ENCODE peak calls at places on chromosomes 12 and 14, in ten cellular contexts. One of them, this sample, is unnamed.

GRCh38 chr14:88995437-88996198 is 171.2 kb downstream of the TTC8 start:
- DNase-seq in CD8-positive, alpha-beta T cell: no peak
- DNase-seq in lung: peak; percentile 46
- DNase-seq in fibroblast of mammary gland: peak; percentile 92
- DNase-seq in AG04450: peak; percentile 85
- DNase-seq in adrenal gland: peak; percentile 61
- DNase-seq in endodermal cell: no peak
- DNase-seq in upper lobe of right lung: no peak
- DNase-seq in fibroblast of pulmonary artery: peak; percentile 66
- DNase-seq in A549: peak; percentile 83
- DNase-seq in this sample: no peak

GRCh38 chr14:101929096-101929495 is 35.3 kb upstream of the DYNC1H1 start:
- DNase-seq in fibroblast of mammary gland: no peak
- DNase-seq in upper lobe of right lung: no peak
- DNase-seq in endodermal cell: no peak
- DNase-seq in AG04450: no peak
- DNase-seq in CD8-positive, alpha-beta T cell: no peak
- DNase-seq in lung: no peak
- DNase-seq in adrenal gland: no peak
- DNase-seq in fibroblast of pulmonary artery: no peak
- DNase-seq in A549: no peak
- DNase-seq in this sample: no peak

GRCh38 chr14:70254476-70254961 is 65.8 kb upstream of the SLC8A3 start:
- DNase-seq in CD8-positive, alpha-beta T cell: no peak
- DNase-seq in adrenal gland: peak; percentile 34
- DNase-seq in fibroblast of mammary gland: peak; percentile 8
- DNase-seq in A549: peak; percentile 56
- DNase-seq in endodermal cell: peak; percentile 83
- DNase-seq in AG04450: no peak
- DNase-seq in lung: peak; percentile 38
- DNase-seq in upper lobe of right lung: peak; percentile 78
- DNase-seq in fibroblast of pulmonary artery: peak; percentile 29
- DNase-seq in this sample: no peak

GRCh38 chr14:101248840-101249675 is 312.2 kb upstream of the DIO3 start:
- DNase-seq in adrenal gland: no peak
- DNase-seq in upper lobe of right lung: no peak
- DNase-seq in endodermal cell: peak; percentile 12
- DNase-seq in CD8-positive, alpha-beta T cell: no peak
- DNase-seq in fibroblast of mammary gland: no peak
- DNase-seq in fibroblast of pulmonary artery: no peak
- DNase-seq in A549: no peak
- DNase-seq in lung: peak; percentile 17
- DNase-seq in AG04450: no peak
- DNase-seq in this sample: no peak

GRCh38 chr14:94924189-94924588 is 154.3 kb upstream of the GSC start:
- DNase-seq in adrenal gland: no peak
- DNase-seq in AG04450: no peak
- DNase-seq in endodermal cell: peak; percentile 60
- DNase-seq in fibroblast of pulmonary artery: no peak
- DNase-seq in CD8-positive, alpha-beta T cell: no peak
- DNase-seq in A549: no peak
- DNase-seq in fibroblast of mammary gland: no peak
- DNase-seq in upper lobe of right lung: no peak
- DNase-seq in lung: no peak
- DNase-seq in this sample: no peak

GRCh38 chr12:93019240-93019910 is 90.3 kb upstream of the EEA1 start:
- DNase-seq in upper lobe of right lung: no peak
- DNase-seq in A549: no peak
- DNase-seq in CD8-positive, alpha-beta T cell: no peak
- DNase-seq in AG04450: no peak
- DNase-seq in fibroblast of mammary gland: no peak
- DNase-seq in endodermal cell: no peak
- DNase-seq in adrenal gland: no peak
- DNase-seq in fibroblast of pulmonary artery: no peak
- DNase-seq in lung: no peak
- DNase-seq in this sample: no peak

GRCh38 chr12:243381-243780 is 19.3 kb downstream of the SLC6A13 start:
- DNase-seq in AG04450: no peak
- DNase-seq in adrenal gland: no peak
- DNase-seq in fibroblast of mammary gland: no peak
- DNase-seq in CD8-positive, alpha-beta T cell: no peak
- DNase-seq in fibroblast of pulmonary artery: no peak
- DNase-seq in upper lobe of right lung: no peak
- DNase-seq in lung: no peak
- DNase-seq in A549: no peak
- DNase-seq in endodermal cell: no peak
- DNase-seq in this sample: no peak

GRCh38 chr14:104865631-104866441 is 768 bp downstream of the CEP170B start:
- DNase-seq in A549: peak; percentile 58
- DNase-seq in fibroblast of pulmonary artery: peak; percentile 64
- DNase-seq in upper lobe of right lung: peak; percentile 87
- DNase-seq in fibroblast of mammary gland: peak; percentile 70
- DNase-seq in endodermal cell: peak; percentile 89
- DNase-seq in AG04450: peak; percentile 13
- DNase-seq in adrenal gland: peak; percentile 65
- DNase-seq in lung: peak; percentile 68
- DNase-seq in CD8-positive, alpha-beta T cell: no peak
- DNase-seq in this sample: peak; percentile 64

GRCh38 chr14:36524220-36524837 is 4.3 kb upstream of the NKX2-1 start:
- DNase-seq in adrenal gland: no peak
- DNase-seq in fibroblast of pulmonary artery: no peak
- DNase-seq in CD8-positive, alpha-beta T cell: no peak
- DNase-seq in upper lobe of right lung: peak; percentile 70
- DNase-seq in A549: no peak
- DNase-seq in endodermal cell: peak; percentile 79
- DNase-seq in fibroblast of mammary gland: no peak
- DNase-seq in AG04450: no peak
- DNase-seq in lung: no peak
- DNase-seq in this sample: no peak

GRCh38 chr12:88299567-88300101 is 157.5 kb downstream of the TMTC3 start:
- DNase-seq in A549: peak; percentile 96
- DNase-seq in lung: no peak
- DNase-seq in AG04450: peak; percentile 78
- DNase-seq in CD8-positive, alpha-beta T cell: no peak
- DNase-seq in fibroblast of pulmonary artery: peak; percentile 92
- DNase-seq in endodermal cell: no peak
- DNase-seq in adrenal gland: no peak
- DNase-seq in fibroblast of mammary gland: peak; percentile 99
- DNase-seq in upper lobe of right lung: no peak
- DNase-seq in this sample: no peak

GRCh38 chr14:105299654-105300541 is 903 bp downstream of the BRF1 start:
- DNase-seq in upper lobe of right lung: no peak
- DNase-seq in A549: no peak
- DNase-seq in fibroblast of mammary gland: no peak
- DNase-seq in endodermal cell: no peak
- DNase-seq in lung: no peak
- DNase-seq in CD8-positive, alpha-beta T cell: peak; percentile 22
- DNase-seq in adrenal gland: peak; percentile 40
- DNase-seq in fibroblast of pulmonary artery: no peak
- DNase-seq in AG04450: no peak
- DNase-seq in this sample: peak; percentile 44

GRCh38 chr14:32349322-32349721 is 20.2 kb downstream of the AKAP6 start:
- DNase-seq in fibroblast of pulmonary artery: no peak
- DNase-seq in upper lobe of right lung: no peak
- DNase-seq in fibroblast of mammary gland: no peak
- DNase-seq in adrenal gland: no peak
- DNase-seq in AG04450: no peak
- DNase-seq in A549: no peak
- DNase-seq in CD8-positive, alpha-beta T cell: no peak
- DNase-seq in endodermal cell: no peak
- DNase-seq in lung: no peak
- DNase-seq in this sample: no peak

GRCh38 chr14:59464651-59465569 is at the start of gene GPR135:
- DNase-seq in CD8-positive, alpha-beta T cell: peak; percentile 60
- DNase-seq in A549: no peak
- DNase-seq in endodermal cell: peak; percentile 91
- DNase-seq in AG04450: no peak
- DNase-seq in lung: peak; percentile 57
- DNase-seq in fibroblast of mammary gland: peak; percentile 32
- DNase-seq in adrenal gland: peak; percentile 68
- DNase-seq in fibroblast of pulmonary artery: peak; percentile 51
- DNase-seq in upper lobe of right lung: peak; percentile 83
- DNase-seq in this sample: peak; percentile 75

GRCh38 chr12:4137441-4137840 is 136.1 kb upstream of the CCND2 start:
- DNase-seq in adrenal gland: no peak
- DNase-seq in upper lobe of right lung: no peak
- DNase-seq in fibroblast of pulmonary artery: no peak
- DNase-seq in fibroblast of mammary gland: no peak
- DNase-seq in CD8-positive, alpha-beta T cell: no peak
- DNase-seq in AG04450: no peak
- DNase-seq in A549: no peak
- DNase-seq in lung: no peak
- DNase-seq in endodermal cell: no peak
- DNase-seq in this sample: no peak

GRCh38 chr12:127411981-127412380 is 855.0 kb upstream of the TMEM132C start:
- DNase-seq in CD8-positive, alpha-beta T cell: no peak
- DNase-seq in lung: no peak
- DNase-seq in A549: peak; percentile 5
- DNase-seq in endodermal cell: no peak
- DNase-seq in fibroblast of pulmonary artery: no peak
- DNase-seq in fibroblast of mammary gland: no peak
- DNase-seq in upper lobe of right lung: no peak
- DNase-seq in adrenal gland: no peak
- DNase-seq in AG04450: no peak
- DNase-seq in this sample: no peak

GRCh38 chr12:127416796-127417195 is 850.2 kb upstream of the TMEM132C start:
- DNase-seq in upper lobe of right lung: no peak
- DNase-seq in fibroblast of pulmonary artery: no peak
- DNase-seq in adrenal gland: no peak
- DNase-seq in AG04450: no peak
- DNase-seq in endodermal cell: no peak
- DNase-seq in A549: no peak
- DNase-seq in lung: no peak
- DNase-seq in fibroblast of mammary gland: peak; percentile 46
- DNase-seq in CD8-positive, alpha-beta T cell: no peak
- DNase-seq in this sample: no peak

GRCh38 chr12:127411141-127411915 is 855.6 kb upstream of the TMEM132C start:
- DNase-seq in upper lobe of right lung: no peak
- DNase-seq in fibroblast of mammary gland: no peak
- DNase-seq in fibroblast of pulmonary artery: no peak
- DNase-seq in A549: no peak
- DNase-seq in CD8-positive, alpha-beta T cell: no peak
- DNase-seq in lung: no peak
- DNase-seq in adrenal gland: no peak
- DNase-seq in AG04450: no peak
- DNase-seq in endodermal cell: no peak
- DNase-seq in this sample: no peak

GRCh38 chr12:127414186-127414585 is 852.8 kb upstream of the TMEM132C start:
- DNase-seq in endodermal cell: no peak
- DNase-seq in CD8-positive, alpha-beta T cell: no peak
- DNase-seq in lung: no peak
- DNase-seq in fibroblast of pulmonary artery: no peak
- DNase-seq in fibroblast of mammary gland: no peak
- DNase-seq in upper lobe of right lung: no peak
- DNase-seq in AG04450: no peak
- DNase-seq in A549: no peak
- DNase-seq in adrenal gland: no peak
- DNase-seq in this sample: no peak
- TF ChIP-seq CTCF in endodermal cell: no peak
- TF ChIP-seq CTCF in CD8-positive, alpha-beta T cell: no peak
- TF ChIP-seq CTCF in lung: no peak
- TF ChIP-seq CTCF in fibroblast of pulmonary artery: no peak
- TF ChIP-seq CTCF in fibroblast of mammary gland: no peak
- TF ChIP-seq CTCF in upper lobe of right lung: no peak
- TF ChIP-seq CTCF in AG04450: no peak
- TF ChIP-seq CTCF in A549: no peak
- TF ChIP-seq CTCF in adrenal gland: no peak
- TF ChIP-seq CTCF in this sample: no peak

GRCh38 chr14:93136009-93136408 is 20.3 kb upstream of the ITPK1 start:
- DNase-seq in adrenal gland: no peak
- DNase-seq in fibroblast of pulmonary artery: no peak
- DNase-seq in lung: no peak
- DNase-seq in endodermal cell: no peak
- DNase-seq in fibroblast of mammary gland: no peak
- DNase-seq in CD8-positive, alpha-beta T cell: no peak
- DNase-seq in AG04450: no peak
- DNase-seq in A549: no peak
- DNase-seq in upper lobe of right lung: no peak
- DNase-seq in this sample: no peak

GRCh38 chr14:93142854-93143652 is 27.3 kb upstream of the ITPK1 start:
- DNase-seq in AG04450: no peak
- DNase-seq in fibroblast of pulmonary artery: no peak
- DNase-seq in CD8-positive, alpha-beta T cell: no peak
- DNase-seq in endodermal cell: no peak
- DNase-seq in lung: no peak
- DNase-seq in A549: no peak
- DNase-seq in upper lobe of right lung: no peak
- DNase-seq in adrenal gland: no peak
- DNase-seq in fibroblast of mammary gland: no peak
- DNase-seq in this sample: no peak

GRCh38 chr14:93133476-93133875 is 17.8 kb upstream of the ITPK1 start:
- DNase-seq in endodermal cell: no peak
- DNase-seq in CD8-positive, alpha-beta T cell: no peak
- DNase-seq in fibroblast of mammary gland: peak; percentile 78
- DNase-seq in upper lobe of right lung: no peak
- DNase-seq in adrenal gland: peak; percentile 45
- DNase-seq in A549: no peak
- DNase-seq in fibroblast of pulmonary artery: peak; percentile 89
- DNase-seq in AG04450: no peak
- DNase-seq in lung: no peak
- DNase-seq in this sample: no peak

GRCh38 chr14:93135399-93135798 is 19.7 kb upstream of the ITPK1 start:
- DNase-seq in upper lobe of right lung: no peak
- DNase-seq in fibroblast of pulmonary artery: no peak
- DNase-seq in endodermal cell: no peak
- DNase-seq in fibroblast of mammary gland: no peak
- DNase-seq in CD8-positive, alpha-beta T cell: no peak
- DNase-seq in AG04450: no peak
- DNase-seq in adrenal gland: no peak
- DNase-seq in lung: no peak
- DNase-seq in A549: no peak
- DNase-seq in this sample: no peak

GRCh38 chr14:93137864-93138263 is 22.1 kb upstream of the ITPK1 start:
- DNase-seq in CD8-positive, alpha-beta T cell: no peak
- DNase-seq in AG04450: no peak
- DNase-seq in adrenal gland: peak; percentile 33
- DNase-seq in A549: peak; percentile 48
- DNase-seq in lung: peak; percentile 61
- DNase-seq in fibroblast of pulmonary artery: peak; percentile 39
- DNase-seq in endodermal cell: peak; percentile 52
- DNase-seq in upper lobe of right lung: peak; percentile 86
- DNase-seq in fibroblast of mammary gland: no peak
- DNase-seq in this sample: peak; percentile 32
- TF ChIP-seq CTCF in CD8-positive, alpha-beta T cell: no peak
- TF ChIP-seq CTCF in AG04450: no peak
- TF ChIP-seq CTCF in adrenal gland: no peak
- TF ChIP-seq CTCF in A549: no peak
- TF ChIP-seq CTCF in lung: no peak
- TF ChIP-seq CTCF in fibroblast of pulmonary artery: peak; percentile 11
- TF ChIP-seq CTCF in endodermal cell: peak; percentile 38
- TF ChIP-seq CTCF in upper lobe of right lung: peak; percentile 15
- TF ChIP-seq CTCF in fibroblast of mammary gland: no peak
- TF ChIP-seq CTCF in this sample: no peak

GRCh38 chr12:42426733-42427132 is 100.8 kb downstream of the PPHLN1 start:
- DNase-seq in endodermal cell: peak; percentile 80
- DNase-seq in AG04450: no peak
- DNase-seq in A549: peak; percentile 76
- DNase-seq in fibroblast of pulmonary artery: peak; percentile 77
- DNase-seq in adrenal gland: no peak
- DNase-seq in upper lobe of right lung: no peak
- DNase-seq in CD8-positive, alpha-beta T cell: no peak
- DNase-seq in fibroblast of mammary gland: peak; percentile 70
- DNase-seq in lung: no peak
- DNase-seq in this sample: no peak
- TF ChIP-seq CTCF in endodermal cell: no peak
- TF ChIP-seq CTCF in AG04450: no peak
- TF ChIP-seq CTCF in A549: no peak
- TF ChIP-seq CTCF in fibroblast of pulmonary artery: no peak
- TF ChIP-seq CTCF in adrenal gland: no peak
- TF ChIP-seq CTCF in upper lobe of right lung: no peak
- TF ChIP-seq CTCF in CD8-positive, alpha-beta T cell: no peak
- TF ChIP-seq CTCF in fibroblast of mammary gland: no peak
- TF ChIP-seq CTCF in lung: no peak
- TF ChIP-seq CTCF in this sample: no peak

GRCh38 chr12:6962285-6963015 is 8.0 kb downstream of the PHB2 start:
- DNase-seq in lung: peak; percentile 82
- DNase-seq in CD8-positive, alpha-beta T cell: no peak
- DNase-seq in adrenal gland: peak; percentile 33
- DNase-seq in upper lobe of right lung: peak; percentile 88
- DNase-seq in fibroblast of mammary gland: no peak
- DNase-seq in fibroblast of pulmonary artery: no peak
- DNase-seq in AG04450: no peak
- DNase-seq in A549: no peak
- DNase-seq in endodermal cell: no peak
- DNase-seq in this sample: peak; percentile 22
- TF ChIP-seq CTCF in lung: no peak
- TF ChIP-seq CTCF in CD8-positive, alpha-beta T cell: no peak
- TF ChIP-seq CTCF in adrenal gland: no peak
- TF ChIP-seq CTCF in upper lobe of right lung: no peak
- TF ChIP-seq CTCF in fibroblast of mammary gland: no peak
- TF ChIP-seq CTCF in fibroblast of pulmonary artery: no peak
- TF ChIP-seq CTCF in AG04450: no peak
- TF ChIP-seq CTCF in A549: no peak
- TF ChIP-seq CTCF in endodermal cell: no peak
- TF ChIP-seq CTCF in this sample: no peak